ENCODE peak calls at places on chromosomes 6 and 20, in six cellular contexts. E is HL-60, D is brain microvascular endothelial cell, L is SK-N-SH, R is fibroblast of lung, A is lower leg skin. P is an unnamed sample.

GRCh38 chr6:146146836-146147235 is 118.0 kb downstream of the GRM1 start:
- DNase-seq in E (no peak), D (no peak), L (no peak), R (no peak), A (no peak), P (no peak)

GRCh38 chr6:11209941-11210340 is 22.5 kb downstream of the NEDD9 start:
- DNase-seq in E (no peak), D (peak; percentile 59), L (no peak), R (peak; percentile 79), A (no peak), P (no peak)

GRCh38 chr20:25076201-25076600 is 5.7 kb downstream of the VSX1 start:
- DNase-seq in E (no peak), D (no peak), L (no peak), R (peak; percentile 27), A (no peak), P (no peak)

GRCh38 chr6:7777062-7777461 is 51.2 kb downstream of the BMP6 start:
- DNase-seq in E (no peak), D (no peak), L (no peak), R (no peak), A (no peak), P (no peak)

GRCh38 chr20:24738058-24738775 is 210.9 kb upstream of the CST7 start:
- DNase-seq in E (no peak), D (no peak), L (no peak), R (no peak), A (no peak), P (no peak)

GRCh38 chr6:66328181-66328580 is 621.2 kb upstream of the EYS start:
- DNase-seq in E (no peak), D (no peak), L (no peak), R (peak; percentile 35), A (no peak), P (peak; percentile 22)

GRCh38 chr6:122845464-122845863 is 56.4 kb downstream of the SMPDL3A start:
- DNase-seq in E (no peak), D (no peak), L (no peak), R (no peak), A (no peak), P (no peak)

GRCh38 chr6:39746795-39747194 is 21.6 kb upstream of the KIF6 start:
- DNase-seq in E (no peak), D (no peak), L (no peak), R (no peak), A (no peak), P (no peak)

GRCh38 chr6:158322724-158323560 is 10.7 kb downstream of the TULP4 start:
- DNase-seq in E (no peak), D (no peak), L (no peak), R (peak; percentile 85), A (no peak), P (peak; percentile 84)

GRCh38 chr6:1689141-1689540 is 79.4 kb downstream of the FOXC1 start:
- DNase-seq in E (no peak), D (no peak), L (no peak), R (no peak), A (no peak), P (no peak)

GRCh38 chr20:56001890-56002289 is 3.4 kb downstream of the CBLN4 start:
- DNase-seq in E (no peak), D (no peak), L (no peak), R (no peak), A (no peak), P (no peak)

GRCh38 chr6:33427585-33428218 is 7.8 kb downstream of the SYNGAP1 start:
- DNase-seq in E (peak; percentile 27), D (no peak), L (peak; percentile 80), R (no peak), A (no peak), P (no peak)

GRCh38 chr6:91288741-91289140 is 701.9 kb upstream of the MAP3K7 start:
- DNase-seq in E (no peak), D (no peak), L (no peak), R (no peak), A (no peak), P (no peak)

GRCh38 chr6:135826225-135826804 is 25.2 kb upstream of the PDE7B start:
- DNase-seq in E (no peak), D (no peak), L (no peak), R (no peak), A (no peak), P (no peak)

GRCh38 chr6:91895592-91895991 is 1308.7 kb upstream of the MAP3K7 start:
- DNase-seq in E (no peak), D (no peak), L (no peak), R (peak; percentile 5), A (no peak), P (no peak)

GRCh38 chr20:60117040-60117439 is 158.8 kb downstream of the CDH26 start:
- DNase-seq in E (peak; percentile 66), D (no peak), L (no peak), R (no peak), A (no peak), P (peak; percentile 21)

GRCh38 chr6:36118550-36119107 is 11.7 kb upstream of the MAPK13 start:
- DNase-seq in E (peak; percentile 80), D (no peak), L (no peak), R (peak; percentile 10), A (no peak), P (peak; percentile 32)

GRCh38 chr6:158923801-158924498 is 76.1 kb downstream of the RSPH3 start:
- DNase-seq in E (no peak), D (no peak), L (no peak), R (peak; percentile 53), A (no peak), P (no peak)

GRCh38 chr6:56399250-56399671 is 151.9 kb upstream of the COL21A1 start:
- DNase-seq in E (no peak), D (no peak), L (no peak), R (peak; percentile 63), A (no peak), P (peak; percentile 26)

GRCh38 chr20:46666818-46667515 is 15.7 kb upstream of the SLC13A3 start:
- DNase-seq in E (no peak), D (no peak), L (no peak), R (no peak), A (no peak), P (no peak)

GRCh38 chr20:40101479-40102032 is 587.5 kb downstream of the MAFB start:
- DNase-seq in E (no peak), D (no peak), L (no peak), R (no peak), A (no peak), P (no peak)

GRCh38 chr20:22928679-22929078 is 106.4 kb upstream of the SSTR4 start:
- DNase-seq in E (no peak), D (no peak), L (no peak), R (no peak), A (no peak), P (no peak)

DNA sequence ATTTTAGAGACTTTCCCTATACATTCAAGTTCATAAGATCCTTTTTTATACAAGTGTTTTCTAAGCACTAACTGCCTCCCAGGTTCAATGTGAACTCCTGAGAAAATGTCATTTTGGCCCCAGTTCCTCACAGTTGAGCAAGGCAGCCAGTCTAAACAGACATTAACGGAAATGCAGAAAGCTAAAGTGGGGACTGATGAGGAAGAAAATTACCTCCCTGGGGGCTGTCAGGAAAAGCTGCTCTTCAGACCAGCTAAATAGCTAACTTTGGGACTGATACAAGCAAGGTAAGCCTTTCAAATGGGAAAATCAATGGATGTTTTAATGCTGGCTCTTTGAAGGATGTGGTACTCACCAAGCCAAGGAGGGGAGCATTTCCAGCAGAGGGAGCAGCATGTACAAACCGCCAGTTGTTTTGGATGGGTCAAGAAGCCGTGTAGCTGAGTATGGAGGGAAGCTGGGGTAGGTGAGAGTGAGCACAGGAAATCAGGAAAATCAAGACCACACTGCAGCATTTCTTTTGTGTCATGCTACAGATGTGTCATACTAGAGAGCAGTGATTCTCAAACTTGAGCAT is 180.8 kb upstream of the CHD6 start:
- DNase-seq in E (no peak), D (no peak), L (no peak), R (no peak), A (no peak), P (no peak)
- TF ChIP-seq CTCF in E (no peak), D (no peak), L (no peak), R (no peak), A (no peak), P (no peak)

GRCh38 chr6:125792172-125792571 is 1.4 kb downstream of the NCOA7 start:
- DNase-seq in E (no peak), D (no peak), L (no peak), R (no peak), A (no peak), P (no peak)
- H3K4me3 ChIP-seq in E (no peak overlapping the region), D (no peak overlapping the region), L (peak overlapping the region; percentile 67), R (peak overlapping the region; percentile 84), A (no peak overlapping the region), P (peak overlapping the region; percentile 34)

GRCh38 chr20:35271904-35272303 is 6.0 kb downstream of the MMP24OS start:
- DNase-seq in E (no peak), D (peak; percentile 34), L (no peak), R (peak; percentile 69), A (no peak), P (peak; percentile 75)

GRCh38 chr20:35267092-35267491 is 10.8 kb downstream of the MMP24OS start:
- DNase-seq in E (no peak), D (no peak), L (no peak), R (no peak), A (no peak), P (no peak)

GRCh38 chr20:35271073-35271882 is 6.6 kb downstream of the MMP24OS start:
- DNase-seq in E (no peak), D (no peak), L (no peak), R (no peak), A (no peak), P (no peak)

GRCh38 chr20:35269055-35269781 is 8.7 kb downstream of the MMP24OS start:
- DNase-seq in E (peak; percentile 56), D (peak; percentile 71), L (peak; percentile 93), R (peak; percentile 45), A (no peak), P (peak; percentile 58)

DNA sequence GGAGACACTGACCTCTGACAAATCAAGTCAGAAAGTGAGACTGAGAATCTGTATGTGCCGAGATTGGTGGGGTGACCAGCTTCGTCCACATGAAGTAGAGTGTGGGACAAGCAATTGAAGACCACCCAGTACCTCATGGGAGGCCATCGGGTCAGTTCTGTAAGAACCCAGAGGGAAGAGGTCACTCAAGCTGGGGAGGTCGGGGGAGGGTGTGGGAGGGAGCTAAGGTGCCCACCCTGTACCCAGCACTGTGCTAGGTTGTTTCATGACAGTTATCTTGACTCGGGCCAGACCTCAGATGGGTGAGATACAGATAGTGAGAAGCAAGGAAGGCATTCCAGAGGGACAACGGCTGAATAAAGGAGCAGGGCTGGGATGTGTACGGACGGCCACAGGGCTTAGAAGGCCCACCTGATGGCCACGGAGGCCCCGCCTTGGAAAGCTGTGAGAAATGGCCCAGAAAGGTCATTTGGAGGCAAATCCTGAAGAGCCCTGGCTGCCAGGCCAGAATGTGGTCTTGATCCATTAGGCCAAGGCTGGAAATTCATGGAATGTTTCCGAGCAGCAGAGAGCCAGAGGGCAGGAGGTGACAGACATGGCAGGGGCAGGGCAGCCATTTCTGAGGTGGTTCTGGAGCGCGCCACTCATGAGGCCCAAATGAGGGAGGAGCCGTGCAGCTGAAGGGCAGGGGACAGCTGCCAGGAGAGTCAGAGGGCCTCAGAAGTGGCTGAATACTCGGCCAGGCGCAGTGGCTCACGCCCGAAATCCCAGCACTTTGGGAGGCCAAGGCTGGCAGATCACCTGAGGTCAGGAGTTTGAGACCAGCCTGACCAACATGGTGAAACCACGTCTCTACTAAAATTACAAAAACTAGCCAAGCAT is 7.7 kb downstream of the MMP24OS start:
- DNase-seq in E (no peak), D (no peak), L (no peak), R (no peak), A (no peak), P (no peak)
- TF ChIP-seq CTCF in E (no peak), D (no peak), L (no peak), R (no peak), A (no peak), P (no peak)

GRCh38 chr6:154319231-154319858 is 37.3 kb downstream of the IPCEF1 start:
- DNase-seq in E (no peak), D (peak; percentile 29), L (peak; percentile 30), R (peak; percentile 72), A (no peak), P (peak; percentile 86)
- H3K4me3 ChIP-seq in E (no peak overlapping the region), D (no peak overlapping the region), L (no peak overlapping the region), R (peak overlapping the region; percentile 11), A (no peak overlapping the region), P (no peak overlapping the region)

P was measured in fibroblast of mammary gland.